ENCODE peak calls at places on chromosomes 3 and 15, in eight cellular contexts. S is uterus, W is left lung, Y is tibial nerve, U is kidney, H is ovary, Z is mammary epithelial cell, J is psoas muscle. D is an unnamed sample.

GRCh38 chr3:49759226-49759625 is 27.1 kb downstream of the IP6K1 start:
- DNase-seq in S (peak; percentile 24), W (no peak), Y (no peak), U (no peak), H (peak; percentile 20), Z (no peak), J (no peak), D (no peak)

GRCh38 chr15:68733666-68734065 is 87.0 kb downstream of the ANP32A start:
- DNase-seq in S (no peak), W (no peak), Y (no peak), U (no peak), H (no peak), Z (no peak), J (no peak), D (peak; percentile 38)

GRCh38 chr3:178001670-178002101 is 534.5 kb upstream of the KCNMB2 start:
- DNase-seq in S (no peak), W (no peak), Y (no peak), U (no peak), H (no peak), Z (no peak), J (no peak), D (peak; percentile 17)

GRCh38 chr15:90763700-90764099 is 46.6 kb downstream of the BLM start:
- DNase-seq in S (no peak), W (no peak), Y (no peak), U (no peak), H (no peak), Z (no peak), J (no peak), D (no peak)

GRCh38 chr3:188760408-188760807 is 411.4 kb upstream of the TPRG1 start:
- DNase-seq in S (no peak), W (no peak), Y (no peak), U (no peak), H (no peak), Z (peak; percentile 91), J (no peak), D (peak; percentile 19)

GRCh38 chr3:134039161-134039862 is 9.6 kb upstream of the SLCO2A1 start:
- DNase-seq in S (no peak), W (no peak), Y (no peak), U (no peak), H (no peak), Z (peak; percentile 43), J (no peak), D (no peak)

GRCh38 chr3:134143828-134144390 is 106.8 kb downstream of the RYK start:
- DNase-seq in S (no peak), W (no peak), Y (no peak), U (no peak), H (no peak), Z (no peak), J (no peak), D (no peak)

GRCh38 chr15:52101542-52102340 is 10.8 kb downstream of the BCL2L10 start:
- DNase-seq in S (no peak), W (no peak), Y (no peak), U (no peak), H (no peak), Z (no peak), J (no peak), D (peak; percentile 28)

GRCh38 chr15:57237282-57237642 is 139.0 kb upstream of the CGNL1 start:
- DNase-seq in S (no peak), W (no peak), Y (no peak), U (no peak), H (no peak), Z (no peak), J (no peak), D (no peak)

GRCh38 chr3:157279237-157279636 is 119.3 kb upstream of the CCNL1 start:
- DNase-seq in S (no peak), W (no peak), Y (no peak), U (no peak), H (no peak), Z (no peak), J (no peak), D (no peak)

GRCh38 chr15:94582368-94582767 is 351.0 kb downstream of the MCTP2 start:
- DNase-seq in S (no peak), W (no peak), Y (no peak), U (no peak), H (no peak), Z (peak; percentile 6), J (no peak), D (no peak)

GRCh38 chr15:89490550-89491315 is 5.7 kb downstream of the RHCG start:
- DNase-seq in S (no peak), W (no peak), Y (no peak), U (no peak), H (no peak), Z (no peak), J (no peak), D (no peak)

GRCh38 chr3:66029443-66029842 is 9.3 kb downstream of the MAGI1 start:
- DNase-seq in S (no peak), W (no peak), Y (no peak), U (no peak), H (no peak), Z (no peak), J (no peak), D (no peak)

GRCh38 chr3:142586803-142587406 is 8.4 kb upstream of the ATR start:
- DNase-seq in S (no peak), W (no peak), Y (no peak), U (no peak), H (no peak), Z (peak; percentile 78), J (no peak), D (peak; percentile 94)

GRCh38 chr15:85006201-85006600 is 24.5 kb downstream of the PDE8A start:
- DNase-seq in S (no peak), W (no peak), Y (no peak), U (no peak), H (no peak), Z (no peak), J (no peak), D (no peak)

GRCh38 chr3:16085884-16086608 is 88.4 kb upstream of the GALNT15 start:
- DNase-seq in S (peak; percentile 77), W (no peak), Y (peak; percentile 67), U (no peak), H (peak; percentile 87), Z (no peak), J (peak; percentile 68), D (no peak)

GRCh38 chr3:127911421-127911931 is 3.6 kb upstream of the KBTBD12 start:
- DNase-seq in S (no peak), W (no peak), Y (no peak), U (no peak), H (no peak), Z (no peak), J (no peak), D (peak; percentile 32)

GRCh38 chr15:93031103-93031464 is 57.9 kb downstream of the RGMA start:
- DNase-seq in S (no peak), W (peak; percentile 57), Y (no peak), U (peak; percentile 71), H (no peak), Z (no peak), J (no peak), D (no peak)

GRCh38 chr3:9224490-9224889 is 25.0 kb downstream of the SRGAP3 start:
- DNase-seq in S (no peak), W (no peak), Y (no peak), U (no peak), H (no peak), Z (peak; percentile 47), J (no peak), D (no peak)

GRCh38 chr3:138921316-138922292 is 25.3 kb downstream of the FOXL2 start:
- DNase-seq in S (no peak), W (no peak), Y (no peak), U (peak; percentile 79), H (no peak), Z (peak; percentile 78), J (no peak), D (peak; percentile 90)

DNA sequence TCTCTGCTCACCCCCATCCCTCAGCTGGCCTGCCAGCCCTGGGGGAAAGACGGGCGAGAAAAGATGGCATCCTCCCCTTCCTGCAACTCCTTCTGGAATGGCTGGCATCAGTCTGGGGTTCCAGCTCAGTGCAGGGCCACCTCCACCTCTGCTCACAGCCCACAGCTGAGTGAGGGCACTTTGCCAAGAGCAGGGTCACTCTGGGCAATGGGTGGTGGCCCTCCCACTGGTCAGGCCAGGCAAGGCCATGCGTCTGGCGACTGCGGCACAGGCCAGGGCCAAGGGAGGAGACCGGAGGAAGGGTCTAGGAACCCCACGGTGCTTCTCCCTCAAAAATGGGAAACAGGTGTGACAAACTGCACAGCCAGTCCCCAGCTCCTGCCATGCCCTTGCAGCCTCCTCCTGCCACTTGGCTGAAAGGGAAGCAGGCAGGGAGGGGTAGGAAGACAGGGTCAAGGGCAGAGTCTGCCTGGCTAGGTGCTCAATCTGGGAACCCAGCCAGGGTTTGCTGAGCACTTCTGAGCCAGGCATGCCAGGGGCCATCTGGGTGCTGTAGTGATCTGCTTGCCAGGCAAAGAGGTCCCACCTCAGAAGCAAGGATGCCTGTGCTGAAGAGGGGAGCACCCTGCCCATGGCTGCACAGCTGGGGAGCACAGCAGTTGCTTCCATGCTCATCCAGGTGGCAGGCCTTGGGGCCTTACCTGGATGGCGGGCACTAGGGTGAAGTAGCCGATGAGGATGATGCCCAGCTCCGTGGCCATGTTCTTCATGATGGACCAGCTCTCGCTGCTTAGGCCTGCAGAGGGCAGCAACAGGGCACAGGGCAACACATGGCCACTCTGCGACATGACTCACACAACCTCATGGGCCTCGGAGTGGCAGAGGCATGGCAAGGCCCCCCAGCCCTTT is 41.2 kb downstream of the PTPN23 start:
- DNase-seq in S (no peak), W (no peak), Y (no peak), U (peak; percentile 72), H (peak; percentile 26), Z (peak; percentile 42), J (peak; percentile 58), D (peak; percentile 13)
- H3K36me3 ChIP-seq in S (no peaks in the 10 kb centered on the region), W (peaks cover 86% of the 10 kb centered on the region), Y (peaks cover 12% of the 10 kb centered on the region), U (peaks cover 15% of the 10 kb centered on the region), H (no peaks in the 10 kb centered on the region), Z (no peaks in the 10 kb centered on the region), J (peaks cover 2% of the 10 kb centered on the region), D (peaks cover 51% of the 10 kb centered on the region)

GRCh38 chr3:908839-909238 is 184.0 kb upstream of the CNTN6 start:
- DNase-seq in S (no peak), W (no peak), Y (no peak), U (no peak), H (no peak), Z (no peak), J (no peak), D (no peak)

GRCh38 chr3:906739-907138 is 186.1 kb upstream of the CNTN6 start:
- DNase-seq in S (no peak), W (no peak), Y (no peak), U (no peak), H (no peak), Z (no peak), J (no peak), D (no peak)

GRCh38 chr3:901953-902778 is 190.7 kb upstream of the CNTN6 start:
- DNase-seq in S (no peak), W (no peak), Y (no peak), U (no peak), H (no peak), Z (peak; percentile 5), J (no peak), D (peak; percentile 5)

GRCh38 chr3:905217-905616 is 187.6 kb upstream of the CNTN6 start:
- DNase-seq in S (no peak), W (no peak), Y (no peak), U (no peak), H (no peak), Z (no peak), J (no peak), D (no peak)
- H3K9me3 ChIP-seq in S (peaks cover 8% of the 10 kb centered on the region), W (no peaks in the 10 kb centered on the region), Y (no peaks in the 10 kb centered on the region), U (no peaks in the 10 kb centered on the region), H (no peaks in the 10 kb centered on the region), Z (no peaks in the 10 kb centered on the region), J (peaks cover 7% of the 10 kb centered on the region), D (peaks cover 5% of the 10 kb centered on the region)

GRCh38 chr3:123080864-123081562 is 14.2 kb downstream of the PDIA5 start:
- DNase-seq in S (no peak), W (no peak), Y (no peak), U (no peak), H (no peak), Z (no peak), J (no peak), D (peak; percentile 12)
- H3K4me1 ChIP-seq in S (no peaks in the 10 kb centered on the region), W (peaks cover 45% of the 10 kb centered on the region), Y (peaks cover 73% of the 10 kb centered on the region), U (peaks cover 29% of the 10 kb centered on the region), H (peaks cover 42% of the 10 kb centered on the region), Z (peaks cover 16% of the 10 kb centered on the region), J (peaks cover 21% of the 10 kb centered on the region), D (peaks cover 66% of the 10 kb centered on the region)

GRCh38 chr15:40409366-40409765 is 3.8 kb downstream of the IVD start:
- DNase-seq in S (no peak), W (no peak), Y (no peak), U (no peak), H (no peak), Z (no peak), J (no peak), D (no peak)
- H3K36me3 ChIP-seq in S (no peaks in the 10 kb centered on the region), W (peaks cover 52% of the 10 kb centered on the region), Y (peaks cover 9% of the 10 kb centered on the region), U (peaks cover 24% of the 10 kb centered on the region), H (no peaks in the 10 kb centered on the region), Z (peaks cover 17% of the 10 kb centered on the region), J (peaks cover 6% of the 10 kb centered on the region), D (peaks cover 63% of the 10 kb centered on the region)